ENCODE peak calls at places on chromosome 3, in six cellular contexts. N is heart right ventricle, K is IMR-90, U is transverse colon, F is spleen, I is right cardiac atrium. Q is an unnamed sample. For H3K27me3 and H3K4me1, the result is how much of the 10 kb centered on the place peaks cover.

GRCh38 chr3:188946837-188947236 is 224.9 kb upstream of the TPRG1 start:
- DNase-seq in N (no peak), K (no peak), U (no peak), F (no peak), I (no peak), Q (no peak)

GRCh38 chr3:12425850-12426579 is 58.3 kb upstream of the TSEN2 start:
- DNase-seq in N (no peak), K (no peak), U (no peak), F (no peak), I (no peak), Q (no peak)

GRCh38 chr3:143145951-143146350 is 26.4 kb downstream of the CHST2 start:
- DNase-seq in N (no peak), K (no peak), U (no peak), F (no peak), I (no peak), Q (no peak)

GRCh38 chr3:89278305-89278704 is 170.9 kb downstream of the EPHA3 start:
- DNase-seq in N (no peak), K (no peak), U (no peak), F (no peak), I (no peak), Q (no peak)

GRCh38 chr3:73448041-73448440 is 176.7 kb downstream of the PDZRN3 start:
- DNase-seq in N (no peak), K (peak), U (no peak), F (no peak), I (no peak), Q (no peak)

GRCh38 chr3:188954590-188955208 is 217.1 kb upstream of the TPRG1 start:
- DNase-seq in N (peak), K (peak), U (peak), F (peak), I (peak), Q (peak)

GRCh38 chr3:143445118-143445517 is 325.5 kb downstream of the CHST2 start:
- DNase-seq in N (no peak), K (peak), U (no peak), F (no peak), I (no peak), Q (no peak)

GRCh38 chr3:134646086-134646485 is 4.7 kb downstream of the KY start:
- DNase-seq in N (no peak), K (no peak), U (no peak), F (no peak), I (no peak), Q (no peak)

GRCh38 chr3:155646128-155646527 is 98.7 kb downstream of the PLCH1 start:
- DNase-seq in N (no peak), K (no peak), U (no peak), F (no peak), I (no peak), Q (no peak)

GRCh38 chr3:55296035-55296434 is 191.1 kb downstream of the WNT5A start:
- DNase-seq in N (no peak), K (peak), U (no peak), F (no peak), I (no peak), Q (no peak)

GRCh38 chr3:160676547-160677303 is at the start of gene ARL14:
- DNase-seq in N (no peak), K (peak), U (peak), F (no peak), I (no peak), Q (no peak)

GRCh38 chr3:56894912-56895431 is 93.2 kb upstream of the ARHGEF3 start:
- DNase-seq in N (no peak), K (peak), U (no peak), F (no peak), I (no peak), Q (peak)

GRCh38 chr3:114445233-114445632 is 151.4 kb downstream of the TIGIT start:
- DNase-seq in N (no peak), K (peak), U (no peak), F (no peak), I (no peak), Q (no peak)

GRCh38 chr3:129289201-129289921 is 10.7 kb downstream of the HMCES start:
- DNase-seq in N (no peak), K (peak), U (no peak), F (no peak), I (no peak), Q (no peak)

GRCh38 chr3:73137736-73138403 is 76.4 kb downstream of the EBLN2 start:
- DNase-seq in N (no peak), K (no peak), U (no peak), F (no peak), I (no peak), Q (no peak)

GRCh38 chr3:125059488-125060245 is 3.9 kb upstream of the HEG1 start:
- DNase-seq in N (no peak), K (peak), U (no peak), F (no peak), I (no peak), Q (no peak)

GRCh38 chr3:98699132-98699531 is 64.0 kb upstream of the ST3GAL6 start:
- DNase-seq in N (no peak), K (peak), U (no peak), F (no peak), I (no peak), Q (no peak)

GRCh38 chr3:123627673-123628670 is 43.1 kb upstream of the HACD2 start:
- DNase-seq in N (peak), K (no peak), U (peak), F (no peak), I (peak), Q (no peak)

GRCh38 chr3:51777985-51778384 is 1.1 kb downstream of the IQCF6 start:
- DNase-seq in N (peak), K (no peak), U (no peak), F (no peak), I (peak), Q (no peak)

GRCh38 chr3:185558395-185558794 is 6.0 kb upstream of the LIPH start:
- DNase-seq in N (no peak), K (no peak), U (peak), F (peak), I (no peak), Q (no peak)

GRCh38 chr3:195240171-195240701 is 30.7 kb downstream of the XXYLT1 start:
- DNase-seq in N (peak), K (no peak), U (no peak), F (no peak), I (peak), Q (no peak)

GRCh38 chr3:2727566-2728318 is 382.4 kb downstream of the IL5RA start:
- DNase-seq in N (no peak), K (no peak), U (no peak), F (no peak), I (no peak), Q (no peak)

GRCh38 chr3:57048052-57048671 is 12.3 kb upstream of the SPATA12 start:
- DNase-seq in N (no peak), K (no peak), U (no peak), F (peak), I (no peak), Q (no peak)

GRCh38 chr3:126111126-126111551 is 27.2 kb upstream of the SLC41A3 start:
- DNase-seq in N (no peak), K (no peak), U (peak), F (peak), I (no peak), Q (no peak)

GRCh38 chr3:64179860-64180259 is 45.4 kb downstream of the PRICKLE2 start:
- DNase-seq in N (no peak), K (peak), U (no peak), F (no peak), I (no peak), Q (no peak)

GRCh38 chr3:15647629-15648167 is 46.2 kb downstream of the BTD start:
- DNase-seq in N (peak), K (peak), U (peak), F (no peak), I (no peak), Q (peak)

GRCh38 chr3:4750306-4751056 is 228.8 kb upstream of the BHLHE40 start:
- DNase-seq in N (peak), K (peak), U (no peak), F (no peak), I (no peak), Q (peak)

GRCh38 chr3:72129384-72130094 is 344.6 kb upstream of the PROK2 start:
- DNase-seq in N (no peak), K (no peak), U (no peak), F (no peak), I (no peak), Q (no peak)
- H3K27me3 ChIP-seq in N (under half), K (under half), U (under half), F (under half), I (under half), Q (under half)

GRCh38 chr3:138434875-138435772 is 708 bp downstream of the ESYT3 start:
- DNase-seq in N (no peak), K (no peak), U (no peak), F (no peak), I (no peak), Q (no peak)
- H3K27ac ChIP-seq in N (no peak), K (no peak), U (no peak), F (no peak), I (no peak), Q (no peak)

DNA sequence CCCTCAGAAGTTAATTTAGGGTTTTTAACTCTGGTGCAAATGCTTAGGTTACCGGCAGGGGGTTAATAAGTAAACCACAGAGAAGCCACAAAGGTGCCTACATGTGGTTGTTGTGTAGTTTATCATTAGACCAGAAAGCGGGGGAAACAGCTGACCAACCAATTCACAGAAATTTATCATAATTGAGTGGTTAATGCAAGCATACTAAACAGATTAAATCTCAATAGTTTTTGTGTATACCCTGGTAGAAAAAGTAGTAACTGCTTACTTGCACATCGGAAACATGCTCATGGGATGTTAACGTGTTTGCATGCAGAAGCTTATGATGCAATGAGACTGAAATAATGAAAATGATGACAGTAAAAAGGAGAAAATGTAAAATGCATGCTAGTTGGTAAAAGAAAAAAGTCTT is 316.0 kb downstream of the PTPRG start:
- DNase-seq in N (no peak), K (no peak), U (no peak), F (no peak), I (no peak), Q (no peak)
- H3K4me1 ChIP-seq in N (under half), K (under half), U (under half), F (under half), I (under half), Q (under half)

GRCh38 chr3:41174703-41174964 is 24.7 kb upstream of the CTNNB1 start:
- DNase-seq in N (no peak), K (no peak), U (no peak), F (no peak), I (no peak), Q (no peak)

GRCh38 chr3:41180396-41180795 is 18.9 kb upstream of the CTNNB1 start:
- DNase-seq in N (no peak), K (no peak), U (no peak), F (no peak), I (no peak), Q (no peak)

GRCh38 chr3:41173926-41174702 is 25.2 kb upstream of the CTNNB1 start:
- DNase-seq in N (peak), K (no peak), U (no peak), F (no peak), I (no peak), Q (no peak)

GRCh38 chr3:41175365-41175764 is 23.9 kb upstream of the CTNNB1 start:
- DNase-seq in N (no peak), K (no peak), U (no peak), F (no peak), I (no peak), Q (no peak)

DNA sequence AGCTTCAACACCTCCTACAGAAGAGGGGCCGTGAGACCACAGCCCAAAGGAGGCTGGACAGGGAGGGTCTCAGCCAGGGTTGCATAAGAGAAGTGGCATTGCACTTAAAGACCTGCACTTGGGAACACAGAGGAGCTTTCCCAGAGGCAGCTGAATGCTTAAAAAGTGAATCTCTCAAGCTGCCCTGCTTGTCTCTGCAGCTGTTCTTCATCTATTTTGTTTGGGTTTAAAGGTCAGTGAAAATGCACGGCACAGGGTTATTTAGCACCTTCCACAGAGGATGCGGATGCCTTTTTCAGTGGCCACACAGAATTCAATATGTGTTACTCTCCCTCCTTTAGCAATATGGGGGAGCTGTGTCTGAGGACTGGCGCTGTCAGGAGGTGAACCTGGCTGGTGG is 22.8 kb upstream of the CTNNB1 start:
- DNase-seq in N (no peak), K (no peak), U (no peak), F (no peak), I (no peak), Q (no peak)
- H3K27me3 ChIP-seq in N (under half), K (under half), U (under half), F (under half), I (under half), Q (under half)

GRCh38 chr3:39139442-39139841 is 13.9 kb downstream of the CSRNP1 start:
- DNase-seq in N (no peak), K (no peak), U (no peak), F (no peak), I (no peak), Q (no peak)

GRCh38 chr3:39142067-39142466 is 11.3 kb downstream of the CSRNP1 start:
- DNase-seq in N (no peak), K (no peak), U (peak), F (no peak), I (peak), Q (no peak)

GRCh38 chr3:39141211-39141995 is 12.0 kb downstream of the CSRNP1 start:
- DNase-seq in N (peak), K (peak), U (peak), F (peak), I (peak), Q (no peak)

GRCh38 chr3:39138804-39139415 is 14.5 kb downstream of the CSRNP1 start:
- DNase-seq in N (peak), K (peak), U (peak), F (no peak), I (peak), Q (no peak)

DNA sequence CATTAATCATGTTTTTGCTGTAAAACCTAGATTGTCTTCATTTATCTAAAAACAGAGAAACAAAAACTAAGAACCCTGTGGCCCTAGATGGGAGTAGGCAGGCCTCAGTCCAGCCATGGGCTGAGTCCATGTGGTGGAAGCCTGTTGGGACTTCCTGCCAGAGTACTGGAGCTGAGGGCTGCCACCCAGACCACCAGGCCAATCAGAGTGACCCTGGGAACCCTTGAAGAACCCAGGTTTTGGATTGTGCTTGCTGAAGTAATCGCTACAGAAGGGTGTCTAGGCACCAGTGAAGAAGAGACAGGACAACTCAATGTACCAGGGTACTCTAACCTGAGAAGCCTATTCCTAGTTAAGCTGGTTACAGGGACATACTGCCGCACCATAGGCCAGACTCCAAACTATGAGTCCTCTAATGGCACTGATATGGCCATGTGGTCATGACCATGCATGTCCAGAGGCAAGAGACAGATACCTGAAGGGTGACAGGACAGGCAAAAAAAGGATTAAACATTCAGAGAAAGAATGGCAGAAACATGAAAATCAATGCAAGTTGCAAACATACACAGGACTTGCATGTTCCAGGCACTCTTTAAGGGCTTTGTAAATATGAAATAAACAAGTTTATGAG is 12.9 kb downstream of the CSRNP1 start:
- DNase-seq in N (no peak), K (no peak), U (no peak), F (no peak), I (no peak), Q (no peak)
- H3K27ac ChIP-seq in N (peak), K (no peak), U (peak), F (peak), I (no peak), Q (no peak)

DNA sequence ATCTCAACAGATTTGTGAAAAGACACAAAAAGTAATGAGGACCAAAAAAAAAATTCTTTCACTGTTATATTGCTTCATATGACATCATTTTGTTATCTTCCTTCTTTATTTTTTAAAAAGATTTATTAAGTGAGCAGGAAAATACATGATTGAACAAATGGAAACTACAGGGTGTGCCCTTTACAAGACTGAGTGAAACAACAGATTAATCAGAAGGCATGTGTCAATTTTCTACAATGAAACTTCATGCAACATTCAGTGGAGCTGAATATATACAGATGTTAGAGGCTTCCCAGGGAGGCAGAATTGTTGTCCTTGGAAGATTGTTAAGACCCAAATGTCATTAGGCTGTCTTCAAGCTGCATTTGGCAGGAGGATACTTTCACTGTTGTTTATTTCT is 28.4 kb upstream of the SLC2A2 start:
- DNase-seq in N (no peak), K (no peak), U (no peak), F (no peak), I (no peak), Q (no peak)
- H3K4me1 ChIP-seq in N (under half), K (under half), U (under half), F (under half), I (under half), Q (under half)

DNA sequence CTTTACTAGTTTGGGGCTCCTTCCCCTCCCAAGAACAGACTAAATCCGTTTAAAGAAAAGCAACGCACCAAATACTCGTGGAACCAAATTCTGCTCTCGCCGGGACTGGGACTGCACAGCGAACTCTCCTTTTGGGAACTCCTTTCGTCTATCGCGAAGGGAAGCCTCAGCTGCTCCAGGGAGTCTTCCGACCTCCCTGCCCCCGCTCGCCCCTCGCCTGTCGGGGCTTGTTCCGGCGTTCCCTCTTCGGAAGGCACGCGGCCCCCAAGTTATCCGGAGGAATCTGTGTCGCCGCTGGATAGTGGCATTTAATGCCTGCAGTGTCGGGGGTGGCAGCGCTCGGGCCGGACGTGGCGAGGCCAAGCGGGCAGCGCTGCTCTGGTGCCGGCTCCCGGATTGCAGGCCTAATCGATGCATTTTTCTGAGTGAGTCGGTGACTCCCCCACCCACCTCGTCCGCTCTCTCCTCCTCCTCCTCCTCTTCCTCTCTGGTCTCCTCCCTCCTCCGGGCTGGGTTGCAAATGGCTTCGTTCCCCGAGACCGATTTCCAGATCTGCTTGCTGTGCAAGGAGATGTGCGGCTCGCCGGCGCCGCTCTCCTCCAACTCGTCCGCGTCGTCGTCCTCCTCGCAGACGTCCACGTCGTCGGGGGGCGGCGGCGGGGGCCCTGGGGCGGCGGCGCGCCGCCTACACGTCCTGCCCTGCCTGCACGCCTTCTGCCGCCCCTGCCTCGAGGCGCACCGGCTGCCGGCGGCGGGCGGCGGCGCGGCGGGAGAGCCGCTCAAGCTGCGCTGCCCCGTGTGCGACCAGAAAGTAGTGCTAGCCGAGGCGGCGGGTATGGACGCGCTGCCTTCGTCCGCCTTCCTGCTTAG is at the start of gene TRIM71:
- DNase-seq in N (no peak), K (no peak), U (no peak), F (peak), I (no peak), Q (no peak)
- H3K27me3 ChIP-seq in N (half or more), K (half or more), U (half or more), F (half or more), I (under half), Q (under half)